ENCODE peak calls at places on chromosomes 3 and 15, in four cellular contexts. T is HepG2, L is sigmoid colon, M is GM12878. S is an unnamed sample.

GRCh38 chr15:95864467-95864886 is 466.0 kb upstream of the NR2F2 start:
- DNase-seq in M (peak), T (no peak), L (peak), S (no peak)

GRCh38 chr3:113117511-113118302 is 93.7 kb upstream of the BOC start:
- DNase-seq in T (no peak), L (no peak), M (no peak), S (no peak)

GRCh38 chr3:31735667-31736066 is 202.9 kb downstream of the STT3B start:
- DNase-seq in L (no peak), T (no peak), M (no peak), S (no peak)

GRCh38 chr3:153245661-153246060 is 83.6 kb downstream of the RAP2B start:
- DNase-seq in T (no peak), M (no peak), L (no peak), S (no peak)

GRCh38 chr3:194732617-194733016 is 46.9 kb downstream of the FAM43A start:
- DNase-seq in L (no peak), T (no peak), M (no peak), S (no peak)

GRCh38 chr3:133075027-133075426 is 36.8 kb downstream of the TMEM108 start:
- DNase-seq in T (no peak), L (no peak), M (no peak), S (no peak)

GRCh38 chr3:41907330-41908073 is 54.4 kb downstream of the ULK4 start:
- DNase-seq in T (no peak), L (no peak), M (no peak), S (no peak)

GRCh38 chr15:36598529-36599177 is 19.2 kb downstream of the CDIN1 start:
- DNase-seq in T (no peak), L (no peak), M (no peak), S (no peak)

GRCh38 chr3:173096994-173097785 is 43.8 kb downstream of the SPATA16 start:
- DNase-seq in M (no peak), T (no peak), L (no peak), S (no peak)

GRCh38 chr15:88394553-88395159 is 72.5 kb downstream of the MRPL46 start:
- DNase-seq in T (no peak), L (no peak), M (no peak), S (no peak)

GRCh38 chr15:34055868-34056595 is 17.0 kb upstream of the AVEN start:
- DNase-seq in T (no peak), L (no peak), M (no peak), S (no peak)

GRCh38 chr3:5194801-5195509 is 7.4 kb downstream of the EDEM1 start:
- DNase-seq in L (peak), M (no peak), T (peak), S (no peak)

GRCh38 chr3:50256978-50257890 is 11.7 kb upstream of the SEMA3B start:
- DNase-seq in T (no peak), L (no peak), M (no peak), S (peak)

GRCh38 chr15:47756872-47757271 is 39.6 kb downstream of the SEMA6D start:
- DNase-seq in M (no peak), T (no peak), L (no peak), S (no peak)

GRCh38 chr3:72155391-72156064 is 370.6 kb upstream of the PROK2 start:
- DNase-seq in T (peak), M (no peak), L (peak), S (no peak)

GRCh38 chr15:66849746-66850077 is 147.7 kb downstream of the SMAD6 start:
- DNase-seq in M (no peak), T (no peak), L (no peak), S (no peak)

GRCh38 chr3:111903067-111903511 is 44.0 kb downstream of the PHLDB2 start:
- DNase-seq in L (no peak), T (no peak), M (no peak), S (peak)

GRCh38 chr3:123728014-123728413 is 143.2 kb upstream of the HACD2 start:
- DNase-seq in L (no peak), M (no peak), T (no peak), S (no peak)

GRCh38 chr3:184230603-184231528 is 1.5 kb downstream of the VWA5B2 start:
- DNase-seq in T (no peak), M (no peak), L (no peak), S (peak)

GRCh38 chr3:172848910-172849309 is 98.4 kb downstream of the ECT2 start:
- DNase-seq in L (no peak), M (no peak), T (no peak), S (no peak)

GRCh38 chr15:71043373-71043772 is 71.9 kb upstream of the THSD4 start:
- DNase-seq in M (no peak), L (no peak), T (no peak), S (no peak)

GRCh38 chr15:41795996-41796395 is 21.7 kb downstream of the MAPKBP1 start:
- DNase-seq in L (no peak), T (no peak), M (no peak), S (no peak)

GRCh38 chr3:113275876-113276580 is 64.7 kb downstream of the BOC start:
- DNase-seq in M (peak), T (peak), L (peak), S (peak)

GRCh38 chr15:70062321-70062956 is 35.3 kb downstream of the TLE3 start:
- DNase-seq in T (no peak), L (peak), M (no peak), S (no peak)

GRCh38 chr15:70833897-70834765 is 19.8 kb downstream of the LARP6 start:
- DNase-seq in L (no peak), T (peak), M (no peak), S (peak)

DNA sequence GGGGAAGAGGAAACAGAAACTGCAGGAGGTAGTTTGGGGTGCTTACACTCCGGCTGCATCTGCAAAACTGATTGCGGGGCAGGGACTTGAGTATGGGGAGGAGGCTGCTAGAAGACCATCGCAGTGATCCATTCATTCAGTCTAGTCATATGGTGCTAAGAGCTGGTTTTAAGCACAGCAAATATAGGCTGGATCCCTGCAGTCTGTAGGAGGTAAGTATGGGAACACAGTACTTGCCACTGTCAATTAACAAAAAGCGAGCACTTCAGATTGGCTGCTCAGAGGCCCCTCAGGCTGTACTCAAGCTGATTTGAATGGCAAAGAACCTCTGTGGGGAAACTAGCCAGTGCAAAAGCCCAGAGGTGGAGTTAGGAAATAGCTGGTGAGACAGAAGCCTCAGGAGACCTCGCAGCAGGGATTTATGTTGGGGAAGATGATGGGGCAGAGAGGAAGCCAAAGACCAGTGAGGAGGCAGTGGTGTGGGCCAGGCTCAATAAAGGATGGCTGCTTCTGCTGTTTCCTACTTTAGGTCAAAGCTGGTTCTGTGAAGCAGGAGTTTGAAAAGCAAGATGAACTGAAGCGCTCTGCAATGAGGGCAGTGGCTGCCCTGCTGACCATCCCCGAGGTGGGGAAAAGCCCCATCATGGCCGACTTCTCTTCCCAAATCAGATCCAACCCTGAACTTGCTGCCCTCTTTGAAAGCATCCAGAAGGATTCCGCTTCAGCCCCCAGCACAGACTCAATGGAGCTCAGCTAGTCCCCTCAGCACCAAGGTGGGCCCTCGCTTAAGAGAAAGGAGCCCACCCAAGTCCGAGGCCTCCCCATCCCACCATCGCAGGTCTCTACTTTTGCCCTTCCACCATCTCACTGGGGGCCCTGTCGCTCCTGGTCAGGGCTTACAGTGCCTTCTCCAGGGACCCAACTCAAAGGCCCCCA is 7.9 kb downstream of the RPL32 start:
- DNase-seq in T (no peak), M (no peak), L (no peak), S (peak)
- TF ChIP-seq POLR2AphosphoS5 in T (no peak), M (peak), L (no peak), S (peak)

GRCh38 chr3:23805881-23806321 is at the start of gene UBE2E1:
- DNase-seq in L (peak), M (no peak), T (peak), S (peak)
- TF ChIP-seq POLR2AphosphoS5 in L (no peak), M (peak), T (peak), S (peak)

DNA sequence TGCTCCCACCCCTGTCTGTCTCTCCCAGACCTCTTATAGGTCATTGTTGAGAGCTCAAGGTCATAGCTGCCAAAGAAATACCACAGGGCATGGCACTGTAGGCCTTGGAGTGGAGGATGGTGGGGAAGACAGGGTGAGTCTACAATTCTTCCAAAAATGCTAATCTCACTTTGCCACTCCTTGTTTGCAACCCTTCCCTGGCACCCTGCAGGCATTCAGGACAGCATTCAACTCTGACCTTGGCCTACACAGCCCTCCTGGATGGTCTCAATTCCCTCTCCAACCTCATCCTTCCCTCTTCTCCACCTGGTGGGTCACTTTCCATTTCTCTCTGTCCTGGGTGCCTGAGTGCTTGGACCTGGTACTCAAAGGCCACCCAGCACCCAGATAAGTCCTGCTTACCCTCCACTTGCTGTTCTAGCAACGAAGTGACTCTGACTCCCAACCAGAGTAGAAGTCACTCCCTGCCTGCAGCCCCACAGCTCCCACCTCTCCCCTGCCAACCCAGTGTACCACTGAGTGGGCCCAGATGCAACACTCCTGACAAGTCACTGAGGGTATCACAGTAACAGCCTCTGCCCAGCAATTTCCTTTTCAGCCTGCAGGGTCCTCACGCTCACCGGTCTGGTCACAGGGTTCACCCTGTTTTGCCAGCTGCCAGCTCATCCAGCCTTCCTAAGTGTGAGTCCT is 36.6 kb downstream of the AMOTL2 start:
- DNase-seq in T (no peak), M (no peak), L (no peak), S (no peak)
- TF ChIP-seq POLR2AphosphoS5 in T (no peak), M (no peak), L (no peak), S (no peak)

DNA sequence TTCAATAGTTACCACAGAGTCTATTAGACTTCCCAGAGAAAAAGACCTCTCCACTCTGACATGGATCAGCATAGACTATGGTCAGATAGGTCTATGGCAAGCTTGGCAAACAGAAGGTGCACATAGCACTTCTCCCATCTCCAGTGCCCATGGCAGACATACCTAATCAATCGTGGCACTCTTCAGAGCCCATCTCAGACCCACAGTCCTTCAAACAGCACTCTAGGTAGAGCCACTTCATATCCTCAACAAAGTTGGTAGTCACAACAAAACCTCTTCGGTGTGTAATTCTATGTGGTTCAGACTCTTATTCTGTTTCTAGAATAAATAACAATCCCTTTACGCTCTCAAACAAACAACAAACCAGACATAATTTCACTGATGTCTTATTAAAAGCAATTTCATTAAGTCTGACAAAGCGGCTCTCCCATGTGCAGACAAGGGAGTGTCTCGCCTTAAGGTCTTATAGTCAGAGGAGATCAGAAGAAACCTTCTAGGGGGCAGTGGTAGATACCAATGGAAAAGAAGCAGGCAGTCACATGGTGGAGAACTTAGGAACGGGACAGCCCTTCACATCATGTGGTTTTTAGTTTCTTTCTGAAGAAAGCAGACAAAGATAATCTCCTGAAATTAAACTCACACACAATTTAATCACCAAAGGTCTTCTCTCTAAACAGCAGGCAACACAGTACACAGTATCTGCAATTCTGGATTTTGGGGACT is 483.4 kb downstream of the FOXP1 start:
- DNase-seq in M (no peak), L (no peak), T (no peak), S (no peak)
- TF ChIP-seq POLR2AphosphoS5 in M (no peak), L (no peak), T (no peak), S (no peak)

DNA sequence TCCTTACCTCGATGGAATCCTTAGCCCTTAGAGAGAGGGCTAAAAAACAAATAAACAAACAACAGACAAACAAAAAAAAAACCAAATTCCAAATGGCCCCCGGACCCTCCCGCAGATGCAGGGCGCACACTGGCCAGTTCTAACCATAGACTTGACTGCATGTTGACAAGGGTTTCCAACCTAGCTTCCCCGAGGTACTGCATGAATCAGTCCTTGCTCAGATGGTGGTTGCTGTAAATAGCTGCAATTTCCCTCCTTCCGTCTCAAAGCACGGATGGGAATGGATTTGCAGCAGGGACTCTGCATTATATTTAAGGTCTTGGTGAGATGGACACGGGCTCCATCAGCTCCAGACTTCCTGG is 162.8 kb downstream of the CD47 start:
- DNase-seq in T (no peak), L (no peak), M (no peak), S (peak)
- TF ChIP-seq POLR2AphosphoS5 in T (no peak), L (no peak), M (no peak), S (no peak)

S was measured in GM23338.